ENCODE peak calls at places on chromosome 19, in four cellular contexts. H is GM23338, A is astrocyte, X is lower lobe of right lung. I is an unnamed sample.

GRCh38 chr19:39411832-39412099 is 703 bp upstream of the PLEKHG2 start:
- DNase-seq in X (peak; percentile 94), H (peak; percentile 97), A (peak; percentile 74), I (no peak)

GRCh38 chr19:9917322-9917721 is 19.0 kb downstream of the OLFM2 start:
- DNase-seq in H (peak; percentile 91), X (no peak), A (no peak), I (no peak)

GRCh38 chr19:5011476-5012238 is 42.7 kb downstream of the KDM4B start:
- DNase-seq in H (no peak), A (no peak), X (no peak), I (no peak)

GRCh38 chr19:5326545-5326944 is 14.1 kb downstream of the PTPRS start:
- DNase-seq in X (no peak), A (no peak), H (no peak), I (no peak)

GRCh38 chr19:7888145-7888825 is at the start of gene LRRC8E:
- DNase-seq in X (peak; percentile 79), A (peak; percentile 49), H (peak; percentile 92), I (no peak)

GRCh38 chr19:49069026-49069425 is 3.5 kb downstream of the KCNA7 start:
- DNase-seq in A (no peak), X (no peak), H (no peak), I (no peak)

GRCh38 chr19:49997709-49998108 is 27.5 kb downstream of the VRK3 start:
- DNase-seq in H (peak; percentile 85), X (no peak), A (no peak), I (no peak)

GRCh38 chr19:29887498-29887897 is 54.5 kb upstream of the URI1 start:
- DNase-seq in X (no peak), H (no peak), A (no peak), I (no peak)

GRCh38 chr19:29587518-29587986 is 18.5 kb upstream of the POP4 start:
- DNase-seq in A (no peak), H (no peak), X (no peak), I (peak; percentile 10)

GRCh38 chr19:45428385-45429231 is 4.9 kb upstream of the ERCC1 start:
- DNase-seq in X (peak; percentile 52), H (peak; percentile 84), A (no peak), I (no peak)

GRCh38 chr19:4454952-4455738 is 2.4 kb downstream of the UBXN6 start:
- DNase-seq in X (no peak), A (no peak), H (no peak), I (peak; percentile 31)

GRCh38 chr19:16373539-16373938 is 48.9 kb downstream of the KLF2 start:
- DNase-seq in A (peak; percentile 33), X (no peak), H (no peak), I (no peak)

GRCh38 chr19:30174357-30174645 is 197.9 kb upstream of the ZNF536 start:
- DNase-seq in H (no peak), A (no peak), X (no peak), I (no peak)

GRCh38 chr19:14116918-14117578 is 514 bp downstream of the PRKACA start:
- DNase-seq in X (peak; percentile 60), A (no peak), H (peak; percentile 51), I (no peak)

GRCh38 chr19:41845001-41845050 is at the start of gene DMRTC2:
- DNase-seq in A (no peak), X (no peak), H (no peak), I (no peak)

GRCh38 chr19:41845051-41845590 is 279 bp downstream of the DMRTC2 start:
- DNase-seq in A (no peak), H (no peak), X (no peak), I (no peak)

GRCh38 chr19:41844601-41845000 is at the start of gene LYPD4:
- DNase-seq in X (no peak), H (peak; percentile 66), A (no peak), I (no peak)

GRCh38 chr19:41847351-41848105 is 2.7 kb downstream of the DMRTC2 start:
- DNase-seq in A (no peak), H (no peak), X (no peak), I (no peak)

GRCh38 chr19:41843371-41843770 is 1.1 kb downstream of the LYPD4 start:
- DNase-seq in A (no peak), X (no peak), H (no peak), I (no peak)
- H3K27me3 ChIP-seq in A (peaks cover 4% of the 10 kb centered on the region), X (peaks cover 30% of the 10 kb centered on the region), H (no peaks in the 10 kb centered on the region), I (peaks cover 8% of the 10 kb centered on the region)

DNA sequence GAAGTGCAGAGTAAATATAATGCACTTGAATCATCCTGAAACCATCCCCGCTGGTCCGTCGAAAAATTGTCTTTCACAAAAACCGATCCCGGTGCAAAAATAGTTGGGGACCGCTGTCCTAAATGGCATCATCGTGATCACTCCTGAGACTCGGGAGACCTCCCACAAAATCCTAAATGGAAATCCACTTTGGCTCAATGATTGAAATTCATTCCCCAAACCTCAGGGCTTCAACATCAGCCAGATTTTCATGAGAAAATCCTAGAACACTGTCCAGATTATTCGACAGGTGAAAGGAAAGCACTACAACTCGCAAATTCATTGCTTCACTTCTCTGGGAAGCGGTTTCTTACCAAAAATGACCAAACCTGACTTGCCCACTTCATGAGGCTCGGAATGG is 335.3 kb upstream of the ZNF507 start:
- DNase-seq in X (no peak), H (no peak), A (no peak), I (no peak)
- TF ChIP-seq CTCF in X (no peak), H (no peak), A (no peak), I (no peak)

GRCh38 chr19:46494115-46494935 is 1.3 kb downstream of the PNMA8B start:
- DNase-seq in A (no peak), H (peak; percentile 45), X (no peak), I (no peak)
- H3K4me3 ChIP-seq in A (no peak overlapping the region), H (peak overlapping the region; percentile 76), X (peak overlapping the region; percentile 52), I (no peak overlapping the region)

GRCh38 chr19:1526979-1527649 is 3.2 kb downstream of the PLK5 start:
- DNase-seq in A (no peak), X (no peak), H (no peak), I (no peak)

GRCh38 chr19:1528596-1529429 is 4.9 kb downstream of the PLK5 start:
- DNase-seq in X (no peak), A (no peak), H (no peak), I (no peak)

GRCh38 chr19:1527650-1528309 is 3.9 kb downstream of the PLK5 start:
- DNase-seq in X (no peak), H (no peak), A (no peak), I (no peak)

GRCh38 chr19:1531587-1531986 is 7.7 kb downstream of the PLK5 start:
- DNase-seq in X (no peak), H (no peak), A (no peak), I (no peak)

GRCh38 chr19:1529430-1529816 is 5.5 kb downstream of the PLK5 start:
- DNase-seq in X (no peak), A (no peak), H (no peak), I (no peak)
- H3K27me3 ChIP-seq in X (peaks cover 46% of the 10 kb centered on the region), A (peaks cover 13% of the 10 kb centered on the region), H (peaks cover 8% of the 10 kb centered on the region), I (peaks cover 7% of the 10 kb centered on the region)

DNA sequence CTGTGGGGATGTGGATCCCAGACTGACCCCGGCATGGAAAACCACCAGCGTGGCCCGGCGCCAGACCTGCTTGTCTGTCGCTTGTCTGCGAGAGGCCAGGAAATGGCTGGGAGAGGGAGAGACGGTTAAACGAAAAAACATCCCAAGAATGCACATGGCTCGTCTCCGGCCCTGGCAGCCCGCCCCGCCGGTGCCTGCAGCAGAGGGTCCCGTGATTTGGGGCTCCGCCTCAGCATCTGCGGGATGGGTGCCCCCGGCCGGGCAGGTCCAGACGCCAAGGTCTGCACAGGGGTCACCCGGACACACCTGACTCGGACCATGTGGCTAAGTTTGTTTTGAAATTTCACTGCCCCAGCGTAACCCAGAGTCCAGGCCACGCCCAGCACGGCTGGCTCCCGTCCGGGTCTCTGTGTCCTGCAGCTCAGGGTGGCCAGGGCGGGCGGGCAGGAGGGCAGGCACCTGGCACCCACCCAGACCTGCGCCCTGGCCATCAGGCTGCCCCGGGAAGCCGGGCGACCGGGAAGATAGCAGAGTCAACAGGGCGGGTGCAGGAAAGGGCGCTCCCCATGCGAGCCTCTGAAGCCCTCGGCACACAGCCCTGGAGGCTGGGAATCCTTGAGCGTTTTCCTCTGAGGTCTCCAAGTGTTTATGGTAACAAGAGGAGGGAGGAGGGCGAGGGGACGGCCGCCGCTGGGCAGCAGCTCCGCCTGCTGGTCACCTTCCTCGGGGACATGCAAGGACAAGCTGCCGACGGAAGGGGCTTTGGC is 103.2 kb downstream of the GADD45B start:
- DNase-seq in X (peak; percentile 91), H (peak; percentile 93), A (peak; percentile 86), I (peak; percentile 65)
- TF ChIP-seq CTCF in X (peak; percentile 92), H (peak; percentile 95), A (peak; percentile 52), I (peak; percentile 98)